ENCODE peak calls at places on chromosome 10, in six cellular contexts. L is stimulated activated memory B cell treated with anti-CD40 and anti-IgM and Interleukin-4, amounts not matched to agents 10 μg/mL and 1 μg/mL and 100 μg/mL, for 72 hours; I is HCT116; K is activated naive CD8-positive, alpha-beta T cell treated with anti-CD3 and anti-CD28 coated beads, Interleukin-2, amount 50 U/mL, for 24 hours; S is effector memory CD8-positive, alpha-beta T cell; R is lower lobe of right lung. F is an unnamed sample.

GRCh38 chr10:79269969-79270368 is 77.3 kb upstream of the PPIF start:
- ATAC-seq in L (no peak), I (no peak), K (no peak), S (no peak), R (no peak), F (no peak)

GRCh38 chr10:98041352-98042043 is 11.1 kb upstream of the CRTAC1 start:
- ATAC-seq in L (peak; percentile 31), I (peak; percentile 84), K (peak; percentile 22), S (peak; percentile 33), R (peak; percentile 66), F (peak; percentile 55)

GRCh38 chr10:34097682-34098081 is 717.4 kb downstream of the PARD3 start:
- ATAC-seq in L (no peak), I (no peak), K (no peak), S (no peak), R (no peak), F (no peak)

GRCh38 chr10:73969224-73969811 is 28.6 kb upstream of the VCL start:
- ATAC-seq in L (peak; percentile 50), I (no peak), K (peak; percentile 33), S (peak; percentile 38), R (peak; percentile 23), F (no peak)

GRCh38 chr10:42630537-42631134 is 7.7 kb downstream of the ZNF33B start:
- ATAC-seq in L (no peak), I (no peak), K (no peak), S (peak; percentile 71), R (no peak), F (no peak)

GRCh38 chr10:63711361-63711760 is 190.2 kb downstream of the REEP3 start:
- ATAC-seq in L (no peak), I (no peak), K (no peak), S (no peak), R (peak; percentile 16), F (peak; percentile 33)

GRCh38 chr10:68001539-68001938 is 73.5 kb downstream of the HERC4 start:
- ATAC-seq in L (no peak), I (no peak), K (no peak), S (no peak), R (no peak), F (no peak)

GRCh38 chr10:35506741-35507140 is 98.4 kb upstream of the GJD4 start:
- ATAC-seq in L (no peak), I (no peak), K (no peak), S (no peak), R (no peak), F (no peak)

GRCh38 chr10:13788320-13788600 is 201.5 kb downstream of the PRPF18 start:
- ATAC-seq in L (no peak), I (no peak), K (no peak), S (no peak), R (no peak), F (no peak)

GRCh38 chr10:114257488-114257887 is 18.4 kb downstream of the VWA2 start:
- ATAC-seq in L (no peak), I (no peak), K (no peak), S (no peak), R (no peak), F (no peak)

GRCh38 chr10:7243873-7244272 is 167.0 kb downstream of the SFMBT2 start:
- ATAC-seq in L (peak; percentile 70), I (no peak), K (no peak), S (peak; percentile 59), R (no peak), F (no peak)

GRCh38 chr10:7610651-7611389 is 55.9 kb downstream of the ITIH5 start:
- ATAC-seq in L (no peak), I (no peak), K (no peak), S (no peak), R (peak; percentile 73), F (peak; percentile 91)

GRCh38 chr10:30454744-30455498 is 20.9 kb downstream of the MAP3K8 start:
- ATAC-seq in L (peak; percentile 21), I (no peak), K (no peak), S (no peak), R (peak; percentile 66), F (peak; percentile 92)

GRCh38 chr10:43225787-43226153 is 41.1 kb downstream of the RASGEF1A start:
- ATAC-seq in L (peak; percentile 47), I (no peak), K (peak; percentile 82), S (peak; percentile 37), R (no peak), F (no peak)

F was measured in gastroesophageal sphincter.